ENCODE peak calls at places on chromosomes 5 and 9, in nine cellular contexts. C is GM10248; G is effector CD4-positive, alpha-beta T cell; U is germinal center; K is Right ventricle myocardium superior; Q is effector memory CD4-positive, alpha-beta T cell; W is HEK293T; M is neural crest cell; D is GM20000. V is an unnamed sample.
A peak's percentile ranks its signal among the peaks of the same experiment; 100 is the strongest.

GRCh38 chr5:175800656-175801081 is 70.7 kb upstream of the CPLX2 start:
- DNase-seq in C (no peak), G (no peak), U (no peak), K (no peak), Q (no peak), W (no peak), M (no peak), D (no peak), V (no peak)

GRCh38 chr9:99823392-99824377 is 2.0 kb downstream of the NR4A3 start:
- DNase-seq in C (peak; percentile 65), G (peak; percentile 41), U (peak; percentile 44), K (peak; percentile 46), Q (peak; percentile 47), W (peak; percentile 30), M (peak; percentile 43), D (peak; percentile 73), V (peak; percentile 17)

GRCh38 chr9:112894699-112895098 is 4.0 kb upstream of the SLC46A2 start:
- DNase-seq in C (no peak), G (no peak), U (no peak), K (no peak), Q (no peak), W (no peak), M (no peak), D (no peak), V (no peak)

GRCh38 chr9:121765021-121765950 is 113.9 kb downstream of the DAB2IP start:
- DNase-seq in C (no peak), G (no peak), U (no peak), K (peak; percentile 79), Q (no peak), W (no peak), M (no peak), D (no peak), V (peak; percentile 74)

GRCh38 chr5:55172937-55173695 is at the start of gene CDC20B:
- DNase-seq in C (peak; percentile 94), G (peak; percentile 65), U (peak; percentile 92), K (peak; percentile 82), Q (peak; percentile 70), W (peak; percentile 88), M (peak; percentile 58), D (peak; percentile 96), V (peak; percentile 75)

GRCh38 chr5:17882760-17883488 is 248.7 kb downstream of the TAF11L14 start:
- DNase-seq in C (no peak), G (no peak), U (no peak), K (no peak), Q (no peak), W (no peak), M (no peak), D (no peak), V (no peak)

GRCh38 chr5:25006734-25007133 is 362.0 kb upstream of the CDH10 start:
- DNase-seq in C (no peak), G (no peak), U (no peak), K (no peak), Q (no peak), W (peak; percentile 21), M (no peak), D (no peak), V (no peak)

GRCh38 chr5:6348476-6349000 is 29.8 kb downstream of the MED10 start:
- DNase-seq in C (no peak), G (no peak), U (no peak), K (no peak), Q (no peak), W (no peak), M (no peak), D (no peak), V (no peak)

GRCh38 chr9:28207657-28208056 is 634.4 kb upstream of the C9orf72 start:
- DNase-seq in C (no peak), G (no peak), U (no peak), K (no peak), Q (no peak), W (no peak), M (no peak), D (no peak), V (no peak)

GRCh38 chr5:119328753-119329602 is 26.8 kb upstream of the TNFAIP8 start:
- DNase-seq in C (no peak), G (peak; percentile 69), U (no peak), K (no peak), Q (peak; percentile 53), W (no peak), M (no peak), D (no peak), V (no peak)

GRCh38 chr9:133701981-133702797 is 36.0 kb downstream of the SARDH start:
- DNase-seq in C (no peak), G (peak; percentile 55), U (no peak), K (peak; percentile 44), Q (peak; percentile 26), W (no peak), M (no peak), D (no peak), V (no peak)

GRCh38 chr5:53568868-53569267 is 8.4 kb downstream of the NDUFS4 start:
- DNase-seq in C (no peak), G (no peak), U (no peak), K (no peak), Q (no peak), W (no peak), M (no peak), D (no peak), V (no peak)

GRCh38 chr9:84493284-84493947 is 152.9 kb upstream of the SLC28A3 start:
- DNase-seq in C (no peak), G (no peak), U (no peak), K (no peak), Q (no peak), W (no peak), M (no peak), D (no peak), V (no peak)

GRCh38 chr5:119445544-119445943 is 6.8 kb upstream of the HSD17B4 start:
- DNase-seq in C (no peak), G (no peak), U (no peak), K (no peak), Q (no peak), W (no peak), M (no peak), D (no peak), V (no peak)

GRCh38 chr9:130985029-130985428 is 23.9 kb upstream of the LAMC3 start:
- DNase-seq in C (no peak), G (no peak), U (no peak), K (no peak), Q (no peak), W (no peak), M (no peak), D (no peak), V (no peak)

GRCh38 chr5:103424008-103424407 is 138.6 kb downstream of the NUDT12 start:
- DNase-seq in C (no peak), G (no peak), U (no peak), K (no peak), Q (no peak), W (no peak), M (no peak), D (no peak), V (no peak)

GRCh38 chr5:115333164-115333563 is 36.7 kb upstream of the CCDC112 start:
- DNase-seq in C (no peak), G (no peak), U (no peak), K (no peak), Q (no peak), W (no peak), M (no peak), D (no peak), V (no peak)

GRCh38 chr5:83718195-83718825 is 2.3 kb downstream of the HAPLN1 start:
- DNase-seq in C (peak; percentile 55), G (no peak), U (peak; percentile 47), K (no peak), Q (no peak), W (peak; percentile 53), M (peak; percentile 40), D (peak; percentile 79), V (no peak)

GRCh38 chr5:158796812-158797497 is 302.8 kb downstream of the EBF1 start:
- DNase-seq in C (no peak), G (no peak), U (no peak), K (no peak), Q (no peak), W (no peak), M (no peak), D (no peak), V (no peak)

GRCh38 chr9:111622626-111623025 is 8.5 kb upstream of the DNAJC25 start:
- DNase-seq in C (no peak), G (no peak), U (no peak), K (no peak), Q (no peak), W (no peak), M (no peak), D (no peak), V (no peak)

GRCh38 chr5:168697034-168697720 is 118.0 kb upstream of the PANK3 start:
- DNase-seq in C (no peak), G (no peak), U (no peak), K (no peak), Q (no peak), W (no peak), M (no peak), D (no peak), V (no peak)

GRCh38 chr5:57488308-57488955 is 5.8 kb upstream of the ACTBL2 start:
- DNase-seq in C (no peak), G (no peak), U (no peak), K (no peak), Q (no peak), W (no peak), M (no peak), D (peak; percentile 7), V (no peak)

GRCh38 chr9:3908731-3909130 is 382.9 kb upstream of the RFX3 start:
- DNase-seq in C (no peak), G (no peak), U (no peak), K (no peak), Q (no peak), W (no peak), M (no peak), D (no peak), V (no peak)

GRCh38 chr5:158899792-158900191 is 199.9 kb downstream of the EBF1 start:
- DNase-seq in C (no peak), G (no peak), U (no peak), K (peak; percentile 63), Q (no peak), W (no peak), M (no peak), D (no peak), V (peak; percentile 64)

GRCh38 chr5:159337291-159337974 is 7.1 kb upstream of the IL12B start:
- DNase-seq in C (no peak), G (peak; percentile 16), U (no peak), K (no peak), Q (peak; percentile 26), W (no peak), M (no peak), D (no peak), V (no peak)

GRCh38 chr9:5629312-5630037 is 568 bp downstream of the RIC1 start:
- DNase-seq in C (peak; percentile 37), G (peak; percentile 23), U (peak; percentile 47), K (peak; percentile 75), Q (peak; percentile 36), W (peak; percentile 17), M (peak; percentile 16), D (peak; percentile 38), V (peak; percentile 61)

GRCh38 chr5:107404595-107405366 is 266.0 kb downstream of the EFNA5 start:
- DNase-seq in C (no peak), G (no peak), U (no peak), K (no peak), Q (no peak), W (no peak), M (no peak), D (no peak), V (no peak)

GRCh38 chr9:129775443-129775842 is 22.6 kb upstream of the PTGES start:
- DNase-seq in C (no peak), G (no peak), U (no peak), K (no peak), Q (no peak), W (no peak), M (no peak), D (no peak), V (no peak)

GRCh38 chr5:149439899-149440655 is 61.0 kb upstream of the IL17B start:
- DNase-seq in C (no peak), G (no peak), U (no peak), K (no peak), Q (no peak), W (peak; percentile 46), M (no peak), D (no peak), V (no peak)

GRCh38 chr5:141172381-141173204 is at the start of gene PCDHB7:
- DNase-seq in C (no peak), G (no peak), U (peak; percentile 10), K (no peak), Q (peak; percentile 3), W (peak; percentile 19), M (peak; percentile 12), D (no peak), V (no peak)

GRCh38 chr5:62286834-62287611 is 19.0 kb upstream of the KIF2A start:
- DNase-seq in C (no peak), G (no peak), U (no peak), K (no peak), Q (no peak), W (no peak), M (no peak), D (no peak), V (no peak)